ENCODE peak calls at places on chromosomes 11 and 22, in seven cellular contexts. V is NCI-H1092 treated with DMSO at 0.1 percent for 48 hours; F is GM12865; K is hypothalamus; D is GM20000; S is stimulated activated CD8-positive, alpha-beta memory T cell treated with anti-CD3 and anti-CD28 coated beads, Interleukin-12 subunit alpha, Interleukin-12 subunit beta, amount 100 ng/mL, for 1 hour; R is spleen. O is an unnamed sample.

GRCh38 chr11:93525601-93526000 is 17.6 kb downstream of the SMCO4 start:
- DNase-seq in V (no peak), F (peak), K (no peak), D (no peak), S (no peak), R (no peak), O (no peak)

GRCh38 chr11:66045177-66045639 is 3.8 kb downstream of the GAL3ST3 start:
- DNase-seq in V (peak), F (peak), K (peak), D (peak), S (peak), R (peak), O (peak)

GRCh38 chr11:125091247-125091876 is 20.1 kb downstream of the TMEM218 start:
- DNase-seq in V (peak), F (peak), K (no peak), D (peak), S (no peak), R (peak), O (no peak)

GRCh38 chr11:35584321-35584720 is 33.9 kb upstream of the FJX1 start:
- DNase-seq in V (no peak), F (no peak), K (no peak), D (no peak), S (no peak), R (no peak), O (no peak)

GRCh38 chr11:5046754-5047330 is 516 bp downstream of the OR52J3 start:
- DNase-seq in V (no peak), F (no peak), K (no peak), D (no peak), S (no peak), R (no peak), O (no peak)

GRCh38 chr22:19648419-19648929 is 65.8 kb upstream of the SEPTIN5 start:
- DNase-seq in V (no peak), F (no peak), K (no peak), D (no peak), S (no peak), R (no peak), O (no peak)

GRCh38 chr11:47691979-47692378 is 23.2 kb downstream of the AGBL2 start:
- DNase-seq in V (no peak), F (no peak), K (no peak), D (no peak), S (no peak), R (no peak), O (no peak)

GRCh38 chr22:37176464-37177061 is 11.5 kb downstream of the C1QTNF6 start:
- DNase-seq in V (no peak), F (peak), K (no peak), D (no peak), S (no peak), R (peak), O (peak)

GRCh38 chr11:131370090-131370751 is at the start of gene NTM:
- DNase-seq in V (no peak), F (no peak), K (peak), D (no peak), S (no peak), R (no peak), O (peak)

GRCh38 chr11:3905080-3905953 is 49.9 kb downstream of the STIM1 start:
- DNase-seq in V (no peak), F (peak), K (no peak), D (peak), S (peak), R (no peak), O (no peak)

GRCh38 chr11:130815074-130815802 is 101.0 kb downstream of the SNX19 start:
- DNase-seq in V (no peak), F (no peak), K (no peak), D (no peak), S (no peak), R (no peak), O (no peak)

GRCh38 chr22:28710112-28710888 is 30.7 kb upstream of the TTC28 start:
- DNase-seq in V (no peak), F (no peak), K (no peak), D (no peak), S (no peak), R (no peak), O (no peak)

O was measured in omental fat pad.